ENCODE peak calls at places on chromosomes 5 and 9, in five cellular contexts. One of them, this sample, is unnamed. For H3K27me3 and H3K9me3, the result is how much of the 10 kb centered on the place peaks cover.

GRCh38 chr5:109788596-109788995 is 98.9 kb downstream of the MAN2A1 start:
- DNase-seq in neural progenitor cell: no peak
- DNase-seq in right lobe of liver: no peak
- DNase-seq in fibroblast of lung: no peak
- DNase-seq in sigmoid colon: no peak
- DNase-seq in this sample: no peak

GRCh38 chr5:78893959-78894676 is 91.0 kb downstream of the ARSB start:
- DNase-seq in neural progenitor cell: no peak
- DNase-seq in right lobe of liver: no peak
- DNase-seq in fibroblast of lung: no peak
- DNase-seq in sigmoid colon: no peak
- DNase-seq in this sample: no peak

GRCh38 chr5:79200573-79201183 is 35.3 kb upstream of the JMY start:
- DNase-seq in neural progenitor cell: peak
- DNase-seq in right lobe of liver: no peak
- DNase-seq in fibroblast of lung: peak
- DNase-seq in sigmoid colon: no peak
- DNase-seq in this sample: no peak

GRCh38 chr9:130028493-130029222 is 14.3 kb downstream of the FNBP1 start:
- DNase-seq in neural progenitor cell: no peak
- DNase-seq in right lobe of liver: no peak
- DNase-seq in fibroblast of lung: no peak
- DNase-seq in sigmoid colon: no peak
- DNase-seq in this sample: no peak

GRCh38 chr9:110047232-110047954 is 160.6 kb downstream of the C9orf152 start:
- DNase-seq in neural progenitor cell: peak
- DNase-seq in right lobe of liver: no peak
- DNase-seq in fibroblast of lung: no peak
- DNase-seq in sigmoid colon: no peak
- DNase-seq in this sample: no peak

GRCh38 chr9:32572900-32573523 is at the start of gene NDUFB6:
- DNase-seq in neural progenitor cell: peak
- DNase-seq in right lobe of liver: peak
- DNase-seq in fibroblast of lung: peak
- DNase-seq in sigmoid colon: peak
- DNase-seq in this sample: peak

GRCh38 chr5:1521054-1521453 is 2.7 kb downstream of the LPCAT1 start:
- DNase-seq in neural progenitor cell: no peak
- DNase-seq in right lobe of liver: peak
- DNase-seq in fibroblast of lung: no peak
- DNase-seq in sigmoid colon: peak
- DNase-seq in this sample: no peak

GRCh38 chr9:5897851-5898250 is 7.2 kb downstream of the MLANA start:
- DNase-seq in neural progenitor cell: no peak
- DNase-seq in right lobe of liver: no peak
- DNase-seq in fibroblast of lung: no peak
- DNase-seq in sigmoid colon: no peak
- DNase-seq in this sample: no peak

GRCh38 chr5:161687316-161687715 is 1.8 kb downstream of the GABRA6 start:
- DNase-seq in neural progenitor cell: no peak
- DNase-seq in right lobe of liver: no peak
- DNase-seq in fibroblast of lung: no peak
- DNase-seq in sigmoid colon: no peak
- DNase-seq in this sample: no peak

GRCh38 chr9:124323904-124324303 is 66.2 kb downstream of the NEK6 start:
- DNase-seq in neural progenitor cell: no peak
- DNase-seq in right lobe of liver: no peak
- DNase-seq in fibroblast of lung: no peak
- DNase-seq in sigmoid colon: no peak
- DNase-seq in this sample: no peak

GRCh38 chr5:132546108-132546507 is 2.8 kb upstream of the IL5 start:
- DNase-seq in neural progenitor cell: no peak
- DNase-seq in right lobe of liver: no peak
- DNase-seq in fibroblast of lung: no peak
- DNase-seq in sigmoid colon: no peak
- DNase-seq in this sample: no peak

GRCh38 chr9:98727428-98727827 is 18.7 kb upstream of the GABBR2 start:
- DNase-seq in neural progenitor cell: no peak
- DNase-seq in right lobe of liver: no peak
- DNase-seq in fibroblast of lung: no peak
- DNase-seq in sigmoid colon: no peak
- DNase-seq in this sample: no peak

GRCh38 chr5:86977808-86978207 is 289.9 kb upstream of the RASA1 start:
- DNase-seq in neural progenitor cell: no peak
- DNase-seq in right lobe of liver: no peak
- DNase-seq in fibroblast of lung: no peak
- DNase-seq in sigmoid colon: no peak
- DNase-seq in this sample: no peak

GRCh38 chr5:115816226-115817042 is at the start of gene CDO1:
- DNase-seq in neural progenitor cell: peak
- DNase-seq in right lobe of liver: peak
- DNase-seq in fibroblast of lung: peak
- DNase-seq in sigmoid colon: peak
- DNase-seq in this sample: peak

GRCh38 chr5:66891184-66891925 is 295.2 kb downstream of the MAST4 start:
- DNase-seq in neural progenitor cell: no peak
- DNase-seq in right lobe of liver: no peak
- DNase-seq in fibroblast of lung: peak
- DNase-seq in sigmoid colon: no peak
- DNase-seq in this sample: no peak

GRCh38 chr5:59569158-59569557 is 324.4 kb downstream of the PDE4D start:
- DNase-seq in neural progenitor cell: peak
- DNase-seq in right lobe of liver: no peak
- DNase-seq in fibroblast of lung: no peak
- DNase-seq in sigmoid colon: no peak
- DNase-seq in this sample: no peak

GRCh38 chr5:176822426-176823075 is 12.2 kb downstream of the UNC5A start:
- DNase-seq in neural progenitor cell: no peak
- DNase-seq in right lobe of liver: no peak
- DNase-seq in fibroblast of lung: no peak
- DNase-seq in sigmoid colon: no peak
- DNase-seq in this sample: peak

GRCh38 chr9:132008871-132009812 is 70.5 kb downstream of the MED27 start:
- DNase-seq in neural progenitor cell: no peak
- DNase-seq in right lobe of liver: no peak
- DNase-seq in fibroblast of lung: no peak
- DNase-seq in sigmoid colon: no peak
- DNase-seq in this sample: no peak

GRCh38 chr9:32703635-32704034 is 68.2 kb upstream of the TAF1L start:
- DNase-seq in neural progenitor cell: peak
- DNase-seq in right lobe of liver: no peak
- DNase-seq in fibroblast of lung: no peak
- DNase-seq in sigmoid colon: no peak
- DNase-seq in this sample: no peak

GRCh38 chr9:16726718-16727451 is 143.6 kb downstream of the BNC2 start:
- DNase-seq in neural progenitor cell: peak
- DNase-seq in right lobe of liver: peak
- DNase-seq in fibroblast of lung: peak
- DNase-seq in sigmoid colon: peak
- DNase-seq in this sample: peak

GRCh38 chr9:13083366-13083765 is 196.1 kb downstream of the MPDZ start:
- DNase-seq in neural progenitor cell: no peak
- DNase-seq in right lobe of liver: no peak
- DNase-seq in fibroblast of lung: no peak
- DNase-seq in sigmoid colon: no peak
- DNase-seq in this sample: no peak

GRCh38 chr5:927172-928015 is 34.7 kb downstream of the TRIP13 start:
- DNase-seq in neural progenitor cell: no peak
- DNase-seq in right lobe of liver: no peak
- DNase-seq in fibroblast of lung: no peak
- DNase-seq in sigmoid colon: peak
- DNase-seq in this sample: peak

GRCh38 chr5:56934325-56934724 is 17.6 kb downstream of the MIER3 start:
- DNase-seq in neural progenitor cell: no peak
- DNase-seq in right lobe of liver: no peak
- DNase-seq in fibroblast of lung: no peak
- DNase-seq in sigmoid colon: no peak
- DNase-seq in this sample: no peak

GRCh38 chr9:23803216-23803615 is 22.8 kb downstream of the ELAVL2 start:
- DNase-seq in neural progenitor cell: no peak
- DNase-seq in right lobe of liver: no peak
- DNase-seq in fibroblast of lung: no peak
- DNase-seq in sigmoid colon: no peak
- DNase-seq in this sample: no peak

GRCh38 chr5:87242242-87242641 is 25.4 kb upstream of the RASA1 start:
- DNase-seq in neural progenitor cell: no peak
- DNase-seq in right lobe of liver: no peak
- DNase-seq in fibroblast of lung: no peak
- DNase-seq in sigmoid colon: no peak
- DNase-seq in this sample: no peak

GRCh38 chr5:66643383-66643782 is 47.2 kb downstream of the MAST4 start:
- DNase-seq in neural progenitor cell: no peak
- DNase-seq in right lobe of liver: no peak
- DNase-seq in fibroblast of lung: peak
- DNase-seq in sigmoid colon: no peak
- DNase-seq in this sample: no peak

GRCh38 chr5:16489322-16489791 is 23.8 kb upstream of the ZNF622 start:
- DNase-seq in neural progenitor cell: peak
- DNase-seq in right lobe of liver: no peak
- DNase-seq in fibroblast of lung: peak
- DNase-seq in sigmoid colon: no peak
- DNase-seq in this sample: no peak

GRCh38 chr5:126875303-126875785 is 98.4 kb downstream of the LMNB1 start:
- DNase-seq in neural progenitor cell: no peak
- DNase-seq in right lobe of liver: no peak
- DNase-seq in fibroblast of lung: peak
- DNase-seq in sigmoid colon: no peak
- DNase-seq in this sample: no peak

GRCh38 chr5:179166886-179167841 is 107.0 kb downstream of the ZNF354C start:
- DNase-seq in neural progenitor cell: peak
- DNase-seq in right lobe of liver: peak
- DNase-seq in fibroblast of lung: peak
- DNase-seq in sigmoid colon: peak
- DNase-seq in this sample: peak

GRCh38 chr5:81755320-81755719 is 4.4 kb upstream of the SSBP2 start:
- DNase-seq in neural progenitor cell: peak
- DNase-seq in right lobe of liver: no peak
- DNase-seq in fibroblast of lung: peak
- DNase-seq in sigmoid colon: peak
- DNase-seq in this sample: peak

GRCh38 chr5:84383816-84384603 is 670 bp downstream of the EDIL3 start:
- DNase-seq in neural progenitor cell: peak
- DNase-seq in right lobe of liver: peak
- DNase-seq in fibroblast of lung: peak
- DNase-seq in sigmoid colon: no peak
- DNase-seq in this sample: no peak

GRCh38 chr9:93304574-93305496 is 120.9 kb downstream of the WNK2 start:
- DNase-seq in neural progenitor cell: peak
- DNase-seq in right lobe of liver: peak
- DNase-seq in fibroblast of lung: peak
- DNase-seq in sigmoid colon: peak
- DNase-seq in this sample: peak

GRCh38 chr5:175282611-175283225 is 161.3 kb downstream of the DRD1 start:
- DNase-seq in neural progenitor cell: no peak
- DNase-seq in right lobe of liver: no peak
- DNase-seq in fibroblast of lung: no peak
- DNase-seq in sigmoid colon: no peak
- DNase-seq in this sample: no peak

GRCh38 chr9:3569529-3569928 is 43.7 kb upstream of the RFX3 start:
- DNase-seq in neural progenitor cell: no peak
- DNase-seq in right lobe of liver: no peak
- DNase-seq in fibroblast of lung: no peak
- DNase-seq in sigmoid colon: no peak
- DNase-seq in this sample: no peak
- TF ChIP-seq CTCF in neural progenitor cell: no peak
- TF ChIP-seq CTCF in right lobe of liver: no peak
- TF ChIP-seq CTCF in fibroblast of lung: no peak
- TF ChIP-seq CTCF in sigmoid colon: no peak
- TF ChIP-seq CTCF in this sample: no peak

DNA sequence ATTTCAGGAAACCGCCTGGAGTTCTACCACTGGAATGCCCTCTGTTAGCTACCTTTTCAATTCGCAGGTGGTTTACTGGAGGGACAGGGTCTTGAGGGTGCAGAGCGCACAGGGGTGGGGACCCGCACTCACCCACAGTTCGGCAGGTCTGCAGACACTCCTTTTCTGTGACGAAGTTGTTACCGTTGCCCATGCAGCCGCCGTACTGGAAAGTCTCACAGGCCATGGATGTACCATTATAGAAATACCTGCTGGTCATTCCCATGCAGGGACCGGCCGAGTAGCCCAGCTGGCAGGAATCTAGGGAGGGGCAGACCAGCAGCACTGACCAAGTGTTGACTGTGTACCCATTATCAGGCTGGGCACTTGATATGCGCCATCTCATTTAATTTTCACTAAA is 16.8 kb downstream of the AMBP start:
- DNase-seq in neural progenitor cell: no peak
- DNase-seq in right lobe of liver: no peak
- DNase-seq in fibroblast of lung: no peak
- DNase-seq in sigmoid colon: no peak
- DNase-seq in this sample: no peak
- H3K27me3 ChIP-seq in neural progenitor cell: under half
- H3K27me3 ChIP-seq in right lobe of liver: under half
- H3K27me3 ChIP-seq in fibroblast of lung: under half
- H3K27me3 ChIP-seq in sigmoid colon: under half
- H3K27me3 ChIP-seq in this sample: under half

GRCh38 chr5:55344392-55344992 is 36.7 kb downstream of the MTREX start:
- DNase-seq in neural progenitor cell: peak
- DNase-seq in right lobe of liver: no peak
- DNase-seq in fibroblast of lung: peak
- DNase-seq in sigmoid colon: peak
- DNase-seq in this sample: no peak
- H3K9me3 ChIP-seq in neural progenitor cell: under half
- H3K9me3 ChIP-seq in right lobe of liver: under half
- H3K9me3 ChIP-seq in fibroblast of lung: under half
- H3K9me3 ChIP-seq in sigmoid colon: under half
- H3K9me3 ChIP-seq in this sample: under half

GRCh38 chr5:30626557-30626956 is 566.9 kb upstream of the CDH6 start:
- DNase-seq in neural progenitor cell: no peak
- DNase-seq in right lobe of liver: no peak
- DNase-seq in fibroblast of lung: no peak
- DNase-seq in sigmoid colon: no peak
- DNase-seq in this sample: no peak

GRCh38 chr5:30620481-30621085 is 572.9 kb upstream of the CDH6 start:
- DNase-seq in neural progenitor cell: peak
- DNase-seq in right lobe of liver: no peak
- DNase-seq in fibroblast of lung: no peak
- DNase-seq in sigmoid colon: no peak
- DNase-seq in this sample: no peak
- TF ChIP-seq CTCF in neural progenitor cell: no peak
- TF ChIP-seq CTCF in right lobe of liver: peak
- TF ChIP-seq CTCF in fibroblast of lung: no peak
- TF ChIP-seq CTCF in sigmoid colon: no peak
- TF ChIP-seq CTCF in this sample: no peak